ENCODE peak calls at places on chromosomes 1 and 21, in five cellular contexts. One of them, this sample, is unnamed.

GRCh38 chr1:51535006-51535592 is 16.0 kb upstream of the EPS15 start:
- DNase-seq in lower lobe of right lung: no peak
- DNase-seq in AG09319: peak
- DNase-seq in MM.1S: peak
- DNase-seq in H9: peak
- DNase-seq in this sample: peak

GRCh38 chr1:23394176-23394575 is 24.5 kb upstream of the ZNF436 start:
- DNase-seq in lower lobe of right lung: no peak
- DNase-seq in AG09319: no peak
- DNase-seq in MM.1S: no peak
- DNase-seq in H9: no peak
- DNase-seq in this sample: no peak

GRCh38 chr1:13751458-13751871 is 51.5 kb downstream of the PRDM2 start:
- DNase-seq in lower lobe of right lung: no peak
- DNase-seq in AG09319: no peak
- DNase-seq in MM.1S: no peak
- DNase-seq in H9: no peak
- DNase-seq in this sample: no peak

GRCh38 chr1:43968348-43968948 is 1.4 kb upstream of the DPH2 start:
- DNase-seq in lower lobe of right lung: no peak
- DNase-seq in AG09319: no peak
- DNase-seq in MM.1S: peak
- DNase-seq in H9: peak
- DNase-seq in this sample: no peak

GRCh38 chr1:167713330-167714081 is 8.3 kb upstream of the MPZL1 start:
- DNase-seq in lower lobe of right lung: no peak
- DNase-seq in AG09319: no peak
- DNase-seq in MM.1S: peak
- DNase-seq in H9: peak
- DNase-seq in this sample: peak

GRCh38 chr1:53390261-53390660 is 62.4 kb upstream of the LRP8 start:
- DNase-seq in lower lobe of right lung: peak
- DNase-seq in AG09319: no peak
- DNase-seq in MM.1S: no peak
- DNase-seq in H9: no peak
- DNase-seq in this sample: no peak

GRCh38 chr1:107230121-107230520 is 89.3 kb downstream of the NTNG1 start:
- DNase-seq in lower lobe of right lung: no peak
- DNase-seq in AG09319: no peak
- DNase-seq in MM.1S: no peak
- DNase-seq in H9: no peak
- DNase-seq in this sample: no peak

GRCh38 chr1:22787636-22788035 is 77.0 kb downstream of the EPHB2 start:
- DNase-seq in lower lobe of right lung: no peak
- DNase-seq in AG09319: no peak
- DNase-seq in MM.1S: no peak
- DNase-seq in H9: no peak
- DNase-seq in this sample: no peak

GRCh38 chr1:109786531-109787021 is 22.9 kb upstream of the EPS8L3 start:
- DNase-seq in lower lobe of right lung: peak
- DNase-seq in AG09319: no peak
- DNase-seq in MM.1S: no peak
- DNase-seq in H9: no peak
- DNase-seq in this sample: no peak

GRCh38 chr1:173112129-173112528 is 61.4 kb upstream of the TNFSF18 start:
- DNase-seq in lower lobe of right lung: no peak
- DNase-seq in AG09319: no peak
- DNase-seq in MM.1S: peak
- DNase-seq in H9: no peak
- DNase-seq in this sample: no peak

GRCh38 chr1:21734526-21734925 is 48.4 kb downstream of the USP48 start:
- DNase-seq in lower lobe of right lung: no peak
- DNase-seq in AG09319: no peak
- DNase-seq in MM.1S: no peak
- DNase-seq in H9: no peak
- DNase-seq in this sample: no peak

GRCh38 chr1:41994195-41994894 is 75.6 kb upstream of the HIVEP3 start:
- DNase-seq in lower lobe of right lung: no peak
- DNase-seq in AG09319: no peak
- DNase-seq in MM.1S: no peak
- DNase-seq in H9: no peak
- DNase-seq in this sample: no peak

GRCh38 chr1:192788184-192788583 is 20.7 kb upstream of the RGS2 start:
- DNase-seq in lower lobe of right lung: no peak
- DNase-seq in AG09319: no peak
- DNase-seq in MM.1S: no peak
- DNase-seq in H9: peak
- DNase-seq in this sample: no peak

GRCh38 chr1:216193839-216194443 is 229.3 kb downstream of the USH2A start:
- DNase-seq in lower lobe of right lung: no peak
- DNase-seq in AG09319: no peak
- DNase-seq in MM.1S: no peak
- DNase-seq in H9: peak
- DNase-seq in this sample: no peak

GRCh38 chr21:45618287-45618686 is 25.2 kb upstream of the PCBP3 start:
- DNase-seq in lower lobe of right lung: no peak
- DNase-seq in AG09319: no peak
- DNase-seq in MM.1S: no peak
- DNase-seq in H9: peak
- DNase-seq in this sample: no peak

GRCh38 chr21:42429856-42430255 is 26.2 kb downstream of the UBASH3A start:
- DNase-seq in lower lobe of right lung: no peak
- DNase-seq in AG09319: no peak
- DNase-seq in MM.1S: no peak
- DNase-seq in H9: no peak
- DNase-seq in this sample: no peak

GRCh38 chr1:26811057-26811456 is 15.4 kb upstream of the ZDHHC18 start:
- DNase-seq in lower lobe of right lung: no peak
- DNase-seq in AG09319: no peak
- DNase-seq in MM.1S: no peak
- DNase-seq in H9: no peak
- DNase-seq in this sample: no peak

GRCh38 chr1:78591971-78592370 is 28.3 kb upstream of the IFI44L start:
- DNase-seq in lower lobe of right lung: no peak
- DNase-seq in AG09319: no peak
- DNase-seq in MM.1S: no peak
- DNase-seq in H9: no peak
- DNase-seq in this sample: no peak

GRCh38 chr1:233631810-233632375 is 18.0 kb downstream of the KCNK1 start:
- DNase-seq in lower lobe of right lung: no peak
- DNase-seq in AG09319: no peak
- DNase-seq in MM.1S: no peak
- DNase-seq in H9: no peak
- DNase-seq in this sample: no peak

GRCh38 chr1:245327842-245328241 is 173.1 kb downstream of the KIF26B start:
- DNase-seq in lower lobe of right lung: no peak
- DNase-seq in AG09319: no peak
- DNase-seq in MM.1S: no peak
- DNase-seq in H9: no peak
- DNase-seq in this sample: no peak

GRCh38 chr1:10918531-10918930 is 93.9 kb upstream of the TARDBP start:
- DNase-seq in lower lobe of right lung: no peak
- DNase-seq in AG09319: no peak
- DNase-seq in MM.1S: no peak
- DNase-seq in H9: no peak
- DNase-seq in this sample: no peak

GRCh38 chr1:203559523-203559922 is 65.6 kb downstream of the OPTC start:
- DNase-seq in lower lobe of right lung: no peak
- DNase-seq in AG09319: no peak
- DNase-seq in MM.1S: no peak
- DNase-seq in H9: no peak
- DNase-seq in this sample: no peak

GRCh38 chr1:163069142-163069541 is at the start of gene RGS4:
- DNase-seq in lower lobe of right lung: no peak
- DNase-seq in AG09319: peak
- DNase-seq in MM.1S: no peak
- DNase-seq in H9: peak
- DNase-seq in this sample: peak

GRCh38 chr1:66618390-66618789 is 84.4 kb downstream of the SGIP1 start:
- DNase-seq in lower lobe of right lung: no peak
- DNase-seq in AG09319: peak
- DNase-seq in MM.1S: no peak
- DNase-seq in H9: no peak
- DNase-seq in this sample: no peak

GRCh38 chr1:184974086-184974836 is at the start of gene NIBAN1:
- DNase-seq in lower lobe of right lung: peak
- DNase-seq in AG09319: no peak
- DNase-seq in MM.1S: peak
- DNase-seq in H9: peak
- DNase-seq in this sample: peak

GRCh38 chr1:206698011-206698410 is 13.3 kb downstream of the MAPKAPK2 start:
- DNase-seq in lower lobe of right lung: no peak
- DNase-seq in AG09319: no peak
- DNase-seq in MM.1S: no peak
- DNase-seq in H9: no peak
- DNase-seq in this sample: no peak

GRCh38 chr1:203536575-203536974 is 42.6 kb downstream of the OPTC start:
- DNase-seq in lower lobe of right lung: no peak
- DNase-seq in AG09319: no peak
- DNase-seq in MM.1S: no peak
- DNase-seq in H9: no peak
- DNase-seq in this sample: no peak

GRCh38 chr1:154221815-154222081 is 993 bp downstream of the UBAP2L start:
- DNase-seq in lower lobe of right lung: no peak
- DNase-seq in AG09319: no peak
- DNase-seq in MM.1S: peak
- DNase-seq in H9: no peak
- DNase-seq in this sample: no peak

GRCh38 chr1:16013908-16014258 is 4.0 kb downstream of the HSPB7 start:
- DNase-seq in lower lobe of right lung: no peak
- DNase-seq in AG09319: no peak
- DNase-seq in MM.1S: no peak
- DNase-seq in H9: no peak
- DNase-seq in this sample: no peak

GRCh38 chr1:145879775-145880174 is 5.9 kb downstream of the ANKRD35 start:
- DNase-seq in lower lobe of right lung: no peak
- DNase-seq in AG09319: no peak
- DNase-seq in MM.1S: no peak
- DNase-seq in H9: no peak
- DNase-seq in this sample: no peak

GRCh38 chr1:221030121-221030649 is 150.9 kb downstream of the HLX start:
- DNase-seq in lower lobe of right lung: no peak
- DNase-seq in AG09319: no peak
- DNase-seq in MM.1S: no peak
- DNase-seq in H9: no peak
- DNase-seq in this sample: no peak

DNA sequence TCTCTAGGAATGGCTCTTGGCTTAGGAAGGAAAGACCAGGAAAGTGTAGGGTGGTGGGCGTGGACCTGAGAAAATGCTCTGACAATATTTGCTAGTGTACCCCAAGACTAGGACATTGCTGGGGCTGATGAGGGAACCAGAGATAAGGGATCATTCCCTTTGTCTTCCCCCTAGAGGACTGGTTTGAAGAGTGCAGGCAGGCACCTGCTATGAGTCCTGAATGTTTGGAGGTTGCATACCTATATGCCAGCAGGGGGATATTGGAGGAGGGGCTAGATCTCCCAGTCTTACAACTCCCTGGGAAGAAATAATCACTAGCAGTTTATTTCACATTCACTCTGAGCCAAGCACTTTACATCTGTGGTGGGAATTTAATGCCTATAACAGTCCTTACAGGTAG is 6.0 kb upstream of the BCL10 start:
- DNase-seq in lower lobe of right lung: no peak
- DNase-seq in AG09319: no peak
- DNase-seq in MM.1S: no peak
- DNase-seq in H9: peak
- DNase-seq in this sample: no peak
- TF ChIP-seq CTCF in lower lobe of right lung: no peak
- TF ChIP-seq CTCF in AG09319: no peak
- TF ChIP-seq CTCF in MM.1S: peak
- TF ChIP-seq CTCF in H9: peak
- TF ChIP-seq CTCF in this sample: no peak

GRCh38 chr1:158527190-158527815 is 26.9 kb downstream of the OR6Y1 start:
- DNase-seq in lower lobe of right lung: no peak
- DNase-seq in AG09319: no peak
- DNase-seq in MM.1S: peak
- DNase-seq in H9: no peak
- DNase-seq in this sample: no peak
- TF ChIP-seq CTCF in lower lobe of right lung: peak
- TF ChIP-seq CTCF in AG09319: peak
- TF ChIP-seq CTCF in MM.1S: peak
- TF ChIP-seq CTCF in H9: peak
- TF ChIP-seq CTCF in this sample: peak

DNA sequence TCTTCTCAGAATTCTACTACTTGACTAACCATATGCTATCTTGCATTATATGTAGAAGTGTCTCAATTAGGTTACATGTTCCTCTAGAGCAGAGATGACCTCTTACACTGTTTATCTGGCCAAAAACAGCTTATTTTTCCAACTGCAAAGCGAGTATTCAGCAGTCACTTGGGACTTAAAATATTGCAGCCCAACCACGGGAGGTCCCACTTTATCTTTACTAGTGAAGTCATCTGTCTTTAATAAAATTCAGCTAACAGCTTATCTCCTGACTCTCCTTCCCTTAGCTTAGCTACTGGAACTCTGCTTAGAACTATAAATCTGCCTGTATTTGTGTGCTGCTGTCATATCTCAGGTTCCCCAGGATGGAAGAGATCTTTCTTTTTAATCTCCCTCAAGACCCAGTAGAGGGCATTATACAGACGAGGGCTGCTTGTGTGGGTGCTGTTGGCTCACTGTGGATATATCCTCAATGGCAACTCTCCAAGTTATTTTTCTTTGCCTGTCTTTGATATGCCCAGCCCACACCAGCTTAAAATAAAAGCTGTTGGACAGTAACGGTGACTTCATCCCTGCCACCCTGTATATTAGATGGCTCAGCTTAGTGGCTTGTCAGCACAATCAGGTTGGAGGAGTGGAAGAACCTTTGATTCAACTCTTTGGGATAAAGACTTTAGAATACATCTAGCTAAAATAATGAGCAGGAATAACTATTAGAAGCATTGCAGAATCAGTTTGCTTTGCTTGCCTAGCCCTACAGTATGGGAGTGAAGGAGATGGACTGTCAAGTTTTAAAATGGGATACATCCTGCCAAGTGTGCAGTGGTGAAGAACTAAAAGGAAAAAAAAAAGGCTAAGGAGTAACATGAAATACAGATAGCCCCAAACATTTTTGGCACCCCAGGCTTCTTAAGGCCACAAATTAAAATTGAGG is 9.6 kb downstream of the ENSA start:
- DNase-seq in lower lobe of right lung: no peak
- DNase-seq in AG09319: peak
- DNase-seq in MM.1S: no peak
- DNase-seq in H9: no peak
- DNase-seq in this sample: no peak
- TF ChIP-seq CTCF in lower lobe of right lung: peak
- TF ChIP-seq CTCF in AG09319: peak
- TF ChIP-seq CTCF in MM.1S: peak
- TF ChIP-seq CTCF in H9: peak
- TF ChIP-seq CTCF in this sample: no peak

GRCh38 chr1:61851849-61852692 is 109.8 kb downstream of the PATJ start:
- DNase-seq in lower lobe of right lung: no peak
- DNase-seq in AG09319: peak
- DNase-seq in MM.1S: peak
- DNase-seq in H9: no peak
- DNase-seq in this sample: no peak

GRCh38 chr1:61852693-61853060 is 110.4 kb downstream of the PATJ start:
- DNase-seq in lower lobe of right lung: no peak
- DNase-seq in AG09319: no peak
- DNase-seq in MM.1S: no peak
- DNase-seq in H9: no peak
- DNase-seq in this sample: no peak

GRCh38 chr1:61851235-61851634 is 109.0 kb downstream of the PATJ start:
- DNase-seq in lower lobe of right lung: no peak
- DNase-seq in AG09319: no peak
- DNase-seq in MM.1S: no peak
- DNase-seq in H9: no peak
- DNase-seq in this sample: no peak

GRCh38 chr1:61853545-61853944 is 111.3 kb downstream of the PATJ start:
- DNase-seq in lower lobe of right lung: no peak
- DNase-seq in AG09319: peak
- DNase-seq in MM.1S: no peak
- DNase-seq in H9: no peak
- DNase-seq in this sample: no peak
- TF ChIP-seq CTCF in lower lobe of right lung: no peak
- TF ChIP-seq CTCF in AG09319: peak
- TF ChIP-seq CTCF in MM.1S: no peak
- TF ChIP-seq CTCF in H9: no peak
- TF ChIP-seq CTCF in this sample: no peak

This sample was measured in glutamatergic neuron.